ENCODE peak calls at places on chromosome 2, in five cellular contexts. G is spleen, Q is thyroid gland, Z is gastrocnemius medialis, P is tibial artery. W is an unnamed sample. For H3K9me3, the result is how much of the 10 kb centered on the place peaks cover.

GRCh38 chr2:168244318-168244717 is 3.1 kb downstream of the STK39 start:
- DNase-seq in G (peak), Q (no peak), Z (no peak), P (no peak), W (no peak)

GRCh38 chr2:201264472-201265173 is 4.3 kb downstream of the CASP8 start:
- DNase-seq in G (no peak), Q (no peak), Z (no peak), P (no peak), W (no peak)

GRCh38 chr2:223952280-223952968 is 4.8 kb upstream of the MRPL44 start:
- DNase-seq in G (no peak), Q (no peak), Z (no peak), P (no peak), W (no peak)

GRCh38 chr2:184769038-184769437 is 170.7 kb downstream of the ZNF804A start:
- DNase-seq in G (no peak), Q (no peak), Z (no peak), P (no peak), W (no peak)

GRCh38 chr2:26424211-26424610 is 22.5 kb downstream of the DRC1 start:
- DNase-seq in G (no peak), Q (no peak), Z (no peak), P (no peak), W (no peak)

GRCh38 chr2:238864207-238865014 is 16.5 kb downstream of the TWIST2 start:
- DNase-seq in G (peak), Q (peak), Z (peak), P (peak), W (peak)

GRCh38 chr2:191601060-191601459 is 76.9 kb upstream of the NABP1 start:
- DNase-seq in G (no peak), Q (no peak), Z (no peak), P (no peak), W (no peak)

GRCh38 chr2:239055756-239056493 is 208.0 kb downstream of the TWIST2 start:
- DNase-seq in G (peak), Q (no peak), Z (no peak), P (no peak), W (no peak)

GRCh38 chr2:25043241-25043867 is 1.5 kb downstream of the EFR3B start:
- DNase-seq in G (peak), Q (peak), Z (no peak), P (no peak), W (no peak)

GRCh38 chr2:120299024-120299423 is 46.4 kb downstream of the RALB start:
- DNase-seq in G (no peak), Q (no peak), Z (no peak), P (no peak), W (no peak)

GRCh38 chr2:138113871-138114525 is 149.7 kb downstream of the HNMT start:
- DNase-seq in G (no peak), Q (no peak), Z (no peak), P (no peak), W (no peak)

GRCh38 chr2:27308359-27308875 is at the start of gene UCN:
- DNase-seq in G (peak), Q (peak), Z (no peak), P (peak), W (no peak)

GRCh38 chr2:36271266-36271665 is 84.3 kb upstream of the CRIM1 start:
- DNase-seq in G (no peak), Q (no peak), Z (no peak), P (no peak), W (no peak)

GRCh38 chr2:182949572-182950189 is 83.2 kb upstream of the FRZB start:
- DNase-seq in G (no peak), Q (no peak), Z (peak), P (no peak), W (no peak)

GRCh38 chr2:101985101-101985792 is 6.5 kb upstream of the IL1R2 start:
- DNase-seq in G (no peak), Q (peak), Z (no peak), P (no peak), W (no peak)

GRCh38 chr2:121034551-121034950 is 250.5 kb downstream of the TFCP2L1 start:
- DNase-seq in G (no peak), Q (no peak), Z (no peak), P (peak), W (no peak)

GRCh38 chr2:138814123-138814883 is 34.1 kb upstream of the NXPH2 start:
- DNase-seq in G (no peak), Q (no peak), Z (no peak), P (no peak), W (no peak)

GRCh38 chr2:67215214-67215613 is 181.9 kb upstream of the ETAA1 start:
- DNase-seq in G (no peak), Q (peak), Z (no peak), P (no peak), W (no peak)

GRCh38 chr2:125427721-125428315 is 1228.1 kb upstream of the GYPC start:
- DNase-seq in G (no peak), Q (no peak), Z (no peak), P (no peak), W (no peak)

GRCh38 chr2:157107877-157108276 is 149.6 kb upstream of the GALNT5 start:
- DNase-seq in G (no peak), Q (no peak), Z (no peak), P (no peak), W (no peak)

GRCh38 chr2:150617351-150617750 is 129.9 kb upstream of the RND3 start:
- DNase-seq in G (no peak), Q (no peak), Z (no peak), P (no peak), W (no peak)

GRCh38 chr2:227192491-227192890 is 28.1 kb downstream of the COL4A3 start:
- DNase-seq in G (no peak), Q (no peak), Z (no peak), P (no peak), W (no peak)

GRCh38 chr2:37627715-37628114 is 43.7 kb downstream of the CDC42EP3 start:
- DNase-seq in G (no peak), Q (no peak), Z (no peak), P (no peak), W (no peak)

GRCh38 chr2:187567126-187567525 is 12.9 kb upstream of the TFPI start:
- DNase-seq in G (no peak), Q (no peak), Z (no peak), P (no peak), W (no peak)

GRCh38 chr2:96931966-96932365 is 54.4 kb downstream of the FAM178B start:
- DNase-seq in G (no peak), Q (no peak), Z (no peak), P (no peak), W (no peak)

GRCh38 chr2:222592176-222592575 is 63.7 kb downstream of the FARSB start:
- DNase-seq in G (no peak), Q (no peak), Z (no peak), P (no peak), W (no peak)

GRCh38 chr2:8174641-8175257 is 507.1 kb upstream of the ID2 start:
- DNase-seq in G (no peak), Q (no peak), Z (no peak), P (peak), W (no peak)

GRCh38 chr2:229257980-229258379 is 13.1 kb downstream of the PID1 start:
- DNase-seq in G (no peak), Q (no peak), Z (no peak), P (peak), W (no peak)

GRCh38 chr2:167293172-167293781 is 405.0 kb downstream of the XIRP2 start:
- DNase-seq in G (no peak), Q (peak), Z (no peak), P (no peak), W (peak)

GRCh38 chr2:161166538-161167409 is 6.5 kb downstream of the TANK start:
- DNase-seq in G (no peak), Q (no peak), Z (no peak), P (no peak), W (no peak)

GRCh38 chr2:144472046-144472412 is 47.9 kb downstream of the ZEB2 start:
- DNase-seq in G (no peak), Q (no peak), Z (no peak), P (no peak), W (no peak)

GRCh38 chr2:238744951-238745350 is 102.9 kb upstream of the TWIST2 start:
- DNase-seq in G (no peak), Q (no peak), Z (no peak), P (no peak), W (no peak)

GRCh38 chr2:207584952-207585351 is 40.2 kb downstream of the METTL21A start:
- DNase-seq in G (no peak), Q (no peak), Z (no peak), P (no peak), W (no peak)

GRCh38 chr2:230552181-230552580 is 136.2 kb downstream of the SP100 start:
- DNase-seq in G (no peak), Q (no peak), Z (no peak), P (no peak), W (no peak)

DNA sequence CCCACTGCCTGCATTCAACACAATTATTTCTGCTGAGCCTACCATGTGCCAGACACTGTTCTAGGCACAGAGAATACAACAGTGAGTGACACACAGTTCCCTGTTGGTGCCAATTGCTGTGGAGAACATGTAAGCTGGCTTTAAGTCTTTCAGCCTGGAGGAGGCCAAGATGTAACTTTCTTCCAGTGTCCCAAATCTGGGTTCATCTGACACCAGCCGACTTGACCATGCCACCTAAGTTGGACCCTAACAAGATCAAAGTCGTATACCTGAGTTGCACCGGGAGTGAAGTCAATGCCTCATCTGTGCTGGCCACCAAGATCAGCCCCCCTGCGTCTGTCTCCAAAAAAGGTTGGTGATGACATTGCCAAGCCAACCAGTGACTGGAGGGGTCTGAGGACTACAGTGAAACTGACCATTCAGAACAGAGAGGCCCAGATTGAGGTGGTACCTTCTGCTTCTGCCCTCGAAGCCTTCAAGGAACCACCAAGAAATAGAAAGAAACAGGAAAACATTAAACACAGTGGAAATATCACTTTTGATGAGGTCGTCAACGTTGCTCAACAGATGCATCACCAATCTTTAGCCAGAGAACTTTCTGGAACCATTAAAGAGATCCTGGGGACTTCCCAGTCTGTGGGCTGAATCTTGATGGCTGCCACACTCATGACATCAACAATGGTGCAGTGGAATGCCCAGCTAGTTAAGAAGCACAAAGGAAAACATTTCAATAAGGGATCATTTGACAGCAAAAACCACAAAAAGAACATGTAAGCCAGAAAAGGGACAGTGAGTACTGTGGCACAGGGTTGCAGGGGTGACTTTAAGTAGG is 6.3 kb downstream of the TRABD2A start:
- DNase-seq in G (no peak), Q (no peak), Z (no peak), P (no peak), W (no peak)
- H3K27ac ChIP-seq in G (peak), Q (no peak), Z (no peak), P (no peak), W (no peak)

GRCh38 chr2:178628590-178628989 is 148.3 kb downstream of the PLEKHA3 start:
- DNase-seq in G (no peak), Q (peak), Z (no peak), P (no peak), W (no peak)

GRCh38 chr2:178629463-178629862 is 149.2 kb downstream of the PLEKHA3 start:
- DNase-seq in G (no peak), Q (no peak), Z (peak), P (no peak), W (no peak)

GRCh38 chr2:178635897-178636296 is 155.6 kb downstream of the PLEKHA3 start:
- DNase-seq in G (no peak), Q (no peak), Z (no peak), P (no peak), W (no peak)

GRCh38 chr2:178627401-178627800 is 147.1 kb downstream of the PLEKHA3 start:
- DNase-seq in G (no peak), Q (no peak), Z (no peak), P (no peak), W (no peak)

GRCh38 chr2:178632729-178633128 is 152.5 kb downstream of the PLEKHA3 start:
- DNase-seq in G (no peak), Q (no peak), Z (no peak), P (no peak), W (no peak)
- TF ChIP-seq CTCF in G (no peak), Q (no peak), Z (no peak), P (no peak), W (no peak)

GRCh38 chr2:64929329-64929728 is 59.9 kb upstream of the SLC1A4 start:
- DNase-seq in G (no peak), Q (no peak), Z (no peak), P (no peak), W (no peak)

GRCh38 chr2:64930159-64930558 is 59.0 kb upstream of the SLC1A4 start:
- DNase-seq in G (no peak), Q (no peak), Z (no peak), P (no peak), W (no peak)

GRCh38 chr2:64934530-64934929 is 54.7 kb upstream of the SLC1A4 start:
- DNase-seq in G (no peak), Q (no peak), Z (no peak), P (no peak), W (no peak)

GRCh38 chr2:64931536-64932326 is 57.5 kb upstream of the SLC1A4 start:
- DNase-seq in G (peak), Q (no peak), Z (no peak), P (no peak), W (no peak)

DNA sequence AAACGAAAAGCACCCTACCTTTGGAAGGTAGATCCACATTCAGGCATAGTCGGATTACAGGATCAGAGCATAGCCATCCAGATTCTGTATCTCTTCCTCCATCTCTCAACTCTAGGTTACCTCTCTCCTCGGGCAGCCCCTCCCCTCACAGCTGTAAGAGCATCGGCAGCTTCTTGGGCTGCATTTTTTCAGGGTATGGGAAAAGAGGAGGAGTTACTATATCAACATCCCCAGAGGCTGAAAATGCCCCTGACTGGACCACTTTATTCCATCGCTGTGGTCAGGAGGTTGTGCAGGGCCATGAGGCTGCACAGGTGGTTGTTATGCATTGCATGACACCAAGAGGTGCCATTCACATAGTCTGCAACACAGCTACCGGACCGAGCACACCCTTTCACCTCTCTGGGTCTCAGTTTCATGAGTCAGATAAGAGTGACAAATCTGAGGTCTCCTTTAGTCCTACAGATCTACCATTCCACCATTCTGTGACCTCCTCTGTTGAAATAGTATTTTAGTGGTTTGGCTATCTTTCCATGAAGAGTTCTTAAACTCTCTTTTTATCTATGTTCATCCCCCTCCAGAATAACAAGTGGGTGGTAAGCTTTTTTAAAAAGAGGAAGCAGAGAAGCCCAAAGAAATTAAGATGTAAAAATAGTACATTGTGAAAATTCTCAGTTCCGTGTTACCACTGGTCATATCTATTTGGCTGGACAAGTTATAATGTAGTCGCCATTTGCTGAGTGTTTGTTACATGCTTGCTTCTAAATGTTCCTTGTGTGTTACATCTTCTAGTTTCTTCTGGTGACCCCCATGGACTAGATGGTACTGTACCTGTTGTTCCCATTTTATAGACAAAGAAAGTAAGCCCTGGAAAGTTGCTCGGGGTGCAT is 56.6 kb upstream of the SLC1A4 start:
- DNase-seq in G (no peak), Q (no peak), Z (no peak), P (no peak), W (no peak)
- H3K9me3 ChIP-seq in G (under half), Q (under half), Z (under half), P (under half), W (under half)

DNA sequence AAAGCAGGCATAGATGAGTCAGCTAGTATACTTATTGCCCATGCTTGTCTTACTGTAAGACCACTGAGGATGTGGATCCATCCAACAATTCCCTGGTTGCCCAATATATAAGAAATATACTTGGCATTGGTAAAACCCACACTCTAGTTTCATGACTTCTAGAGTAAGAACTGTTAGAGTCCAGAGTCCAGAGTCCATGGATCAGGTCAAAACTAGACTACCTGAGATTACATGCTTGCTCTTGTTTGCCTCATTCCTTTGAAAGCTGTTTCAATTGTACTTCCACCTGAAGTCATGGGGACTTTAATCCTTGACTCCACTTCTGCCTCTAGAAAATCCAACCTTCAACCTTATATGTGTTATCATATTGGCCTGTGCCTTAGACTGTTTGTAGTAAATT is 707.6 kb upstream of the FAM98A start:
- DNase-seq in G (no peak), Q (no peak), Z (no peak), P (no peak), W (no peak)
- H3K27ac ChIP-seq in G (no peak), Q (no peak), Z (no peak), P (no peak), W (no peak)

GRCh38 chr2:28404086-28404485 is 11.4 kb downstream of the FOSL2 start:
- DNase-seq in G (no peak), Q (no peak), Z (no peak), P (peak), W (no peak)
- TF ChIP-seq CTCF in G (no peak), Q (no peak), Z (no peak), P (no peak), W (no peak)

DNA sequence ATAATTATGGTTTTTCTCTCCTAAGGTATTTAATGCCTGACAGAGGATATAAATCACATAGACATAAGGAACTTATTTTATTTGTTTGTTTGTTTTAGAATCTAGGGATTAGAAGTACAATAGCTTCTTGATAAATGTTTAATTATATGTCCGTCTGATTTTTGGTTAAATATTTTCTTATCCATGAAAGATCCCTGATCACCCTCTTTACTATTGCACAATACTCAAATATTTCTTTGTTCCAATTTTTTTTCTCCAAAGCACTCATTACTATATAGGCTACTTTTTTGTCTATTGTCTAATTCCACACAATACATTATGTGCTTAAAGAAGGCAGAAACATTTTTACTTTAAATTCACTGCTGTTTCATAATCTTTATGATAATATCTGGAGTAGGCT is 875.8 kb downstream of the TDRD15 start:
- DNase-seq in G (no peak), Q (no peak), Z (no peak), P (no peak), W (no peak)
- H3K9me3 ChIP-seq in G (under half), Q (under half), Z (under half), P (under half), W (under half)

GRCh38 chr2:65381607-65382032 is 50.8 kb downstream of the SPRED2 start:
- DNase-seq in G (no peak), Q (no peak), Z (no peak), P (no peak), W (no peak)
- H3K27ac ChIP-seq in G (no peak), Q (peak), Z (peak), P (no peak), W (no peak)

GRCh38 chr2:84844141-84844540 is 36.7 kb downstream of the TRABD2A start:
- DNase-seq in G (no peak), Q (no peak), Z (no peak), P (no peak), W (no peak)
- TF ChIP-seq CTCF in G (no peak), Q (no peak), Z (no peak), P (no peak), W (no peak)

GRCh38 chr2:172518995-172519394 is 36.9 kb upstream of the PDK1 start:
- DNase-seq in G (no peak), Q (no peak), Z (no peak), P (no peak), W (no peak)

GRCh38 chr2:172513524-172513900 is 42.4 kb upstream of the PDK1 start:
- DNase-seq in G (no peak), Q (no peak), Z (no peak), P (no peak), W (no peak)

GRCh38 chr2:172513935-172514586 is 41.8 kb upstream of the PDK1 start:
- DNase-seq in G (peak), Q (peak), Z (no peak), P (no peak), W (no peak)

GRCh38 chr2:172512810-172513523 is 42.9 kb upstream of the PDK1 start:
- DNase-seq in G (no peak), Q (no peak), Z (no peak), P (no peak), W (no peak)

DNA sequence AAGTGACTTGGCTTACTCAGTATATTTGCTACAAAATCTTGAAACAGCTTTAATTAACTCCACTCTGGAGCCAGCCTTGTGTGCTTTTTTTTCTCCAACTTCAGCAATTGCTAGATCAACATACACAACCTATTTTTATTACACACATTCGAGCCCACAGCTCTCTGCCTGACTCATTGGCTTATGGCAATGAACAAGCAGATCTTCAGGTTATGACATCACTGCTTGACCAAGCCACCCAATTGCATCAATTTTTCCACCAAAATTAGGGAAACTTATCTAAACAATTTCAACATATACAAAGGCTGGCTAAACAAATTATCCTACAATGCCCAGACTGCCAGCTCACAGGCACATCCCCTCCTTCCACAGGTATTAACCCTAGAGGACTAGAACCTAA is 39.6 kb upstream of the PDK1 start:
- DNase-seq in G (no peak), Q (no peak), Z (no peak), P (no peak), W (no peak)
- H3K9me3 ChIP-seq in G (under half), Q (under half), Z (under half), P (under half), W (under half)

W was measured in suprapubic skin.